ENCODE peak calls at places on chromosomes 3 and 15, in ten cellular contexts. One of them, this sample, is unnamed.

GRCh38 chr3:3013299-3013698 is 96.9 kb downstream of the IL5RA start:
- DNase-seq in stomach: no peak
- DNase-seq in fibroblast of lung: no peak
- DNase-seq in lower lobe of right lung: no peak
- DNase-seq in cardiac fibroblast: no peak
- DNase-seq in adrenal gland: no peak
- DNase-seq in pancreas: no peak
- DNase-seq in cardiac muscle cell: no peak
- DNase-seq in fibroblast of the aortic adventitia: no peak
- DNase-seq in Caco-2: no peak
- DNase-seq in this sample: no peak

GRCh38 chr3:133113526-133113925 is 75.3 kb downstream of the TMEM108 start:
- DNase-seq in stomach: no peak
- DNase-seq in fibroblast of lung: peak; percentile 68
- DNase-seq in lower lobe of right lung: no peak
- DNase-seq in cardiac fibroblast: peak; percentile 65
- DNase-seq in adrenal gland: peak; percentile 48
- DNase-seq in pancreas: no peak
- DNase-seq in cardiac muscle cell: no peak
- DNase-seq in fibroblast of the aortic adventitia: no peak
- DNase-seq in Caco-2: no peak
- DNase-seq in this sample: no peak

GRCh38 chr3:141240290-141241247 is 8.9 kb downstream of the PXYLP1 start:
- DNase-seq in stomach: no peak
- DNase-seq in fibroblast of lung: peak; percentile 66
- DNase-seq in lower lobe of right lung: no peak
- DNase-seq in cardiac fibroblast: peak; percentile 56
- DNase-seq in adrenal gland: no peak
- DNase-seq in pancreas: no peak
- DNase-seq in cardiac muscle cell: peak; percentile 59
- DNase-seq in fibroblast of the aortic adventitia: no peak
- DNase-seq in Caco-2: no peak
- DNase-seq in this sample: no peak

GRCh38 chr15:72124218-72124617 is 6.0 kb downstream of the SENP8 start:
- DNase-seq in stomach: no peak
- DNase-seq in fibroblast of lung: no peak
- DNase-seq in lower lobe of right lung: no peak
- DNase-seq in cardiac fibroblast: no peak
- DNase-seq in adrenal gland: no peak
- DNase-seq in pancreas: no peak
- DNase-seq in cardiac muscle cell: no peak
- DNase-seq in fibroblast of the aortic adventitia: no peak
- DNase-seq in Caco-2: no peak
- DNase-seq in this sample: no peak

GRCh38 chr3:127067116-127067910 is 84.4 kb downstream of the PLXNA1 start:
- DNase-seq in stomach: no peak
- DNase-seq in fibroblast of lung: no peak
- DNase-seq in lower lobe of right lung: no peak
- DNase-seq in cardiac fibroblast: no peak
- DNase-seq in adrenal gland: no peak
- DNase-seq in pancreas: no peak
- DNase-seq in cardiac muscle cell: no peak
- DNase-seq in fibroblast of the aortic adventitia: no peak
- DNase-seq in Caco-2: no peak
- DNase-seq in this sample: no peak

GRCh38 chr3:127822166-127822835 is at the start of gene MGLL:
- DNase-seq in stomach: peak; percentile 43
- DNase-seq in fibroblast of lung: peak; percentile 49
- DNase-seq in lower lobe of right lung: peak; percentile 68
- DNase-seq in cardiac fibroblast: peak; percentile 53
- DNase-seq in adrenal gland: peak; percentile 29
- DNase-seq in pancreas: no peak
- DNase-seq in cardiac muscle cell: peak; percentile 27
- DNase-seq in fibroblast of the aortic adventitia: peak; percentile 45
- DNase-seq in Caco-2: peak; percentile 47
- DNase-seq in this sample: no peak

GRCh38 chr15:100997442-100997841 is 78.3 kb downstream of the LRRK1 start:
- DNase-seq in stomach: no peak
- DNase-seq in fibroblast of lung: peak; percentile 18
- DNase-seq in lower lobe of right lung: no peak
- DNase-seq in cardiac fibroblast: no peak
- DNase-seq in adrenal gland: no peak
- DNase-seq in pancreas: no peak
- DNase-seq in cardiac muscle cell: no peak
- DNase-seq in fibroblast of the aortic adventitia: peak; percentile 14
- DNase-seq in Caco-2: no peak
- DNase-seq in this sample: no peak

GRCh38 chr3:52053307-52054304 is 2.8 kb downstream of the DUSP7 start:
- DNase-seq in stomach: no peak
- DNase-seq in fibroblast of lung: no peak
- DNase-seq in lower lobe of right lung: peak; percentile 57
- DNase-seq in cardiac fibroblast: peak; percentile 61
- DNase-seq in adrenal gland: no peak
- DNase-seq in pancreas: no peak
- DNase-seq in cardiac muscle cell: peak; percentile 36
- DNase-seq in fibroblast of the aortic adventitia: peak; percentile 39
- DNase-seq in Caco-2: no peak
- DNase-seq in this sample: no peak

DNA sequence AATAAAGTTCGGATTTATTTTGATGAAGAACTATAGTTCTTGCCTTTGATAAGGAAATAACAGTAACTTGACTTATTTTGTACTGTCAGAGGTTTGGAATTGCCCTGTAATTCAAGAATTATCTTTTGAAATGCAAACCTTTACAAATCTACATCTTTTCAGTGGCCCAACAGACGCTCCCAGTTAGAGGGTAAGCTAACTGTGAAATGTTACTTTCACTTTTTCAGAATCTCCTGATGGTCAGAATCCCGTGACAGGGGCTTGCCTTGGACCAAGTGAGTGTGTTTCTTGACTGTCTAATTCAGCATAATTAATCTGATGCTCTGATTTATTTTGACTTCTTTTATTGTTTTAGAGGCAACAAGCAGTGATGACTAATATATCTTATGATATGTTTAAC is 262.5 kb downstream of the PLOD2 start:
- DNase-seq in stomach: no peak
- DNase-seq in fibroblast of lung: peak; percentile 36
- DNase-seq in lower lobe of right lung: no peak
- DNase-seq in cardiac fibroblast: peak; percentile 9
- DNase-seq in adrenal gland: no peak
- DNase-seq in pancreas: no peak
- DNase-seq in cardiac muscle cell: peak; percentile 13
- DNase-seq in fibroblast of the aortic adventitia: peak; percentile 26
- DNase-seq in Caco-2: no peak
- DNase-seq in this sample: no peak
- H3K4me3 ChIP-seq in stomach: no peak overlapping the region
- H3K4me3 ChIP-seq in fibroblast of lung: peak overlapping the region; percentile 15
- H3K4me3 ChIP-seq in lower lobe of right lung: no peak overlapping the region
- H3K4me3 ChIP-seq in cardiac fibroblast: no peak overlapping the region
- H3K4me3 ChIP-seq in adrenal gland: no peak overlapping the region
- H3K4me3 ChIP-seq in pancreas: no peak overlapping the region
- H3K4me3 ChIP-seq in cardiac muscle cell: no peak overlapping the region
- H3K4me3 ChIP-seq in fibroblast of the aortic adventitia: peak overlapping the region; percentile 0
- H3K4me3 ChIP-seq in Caco-2: no peak overlapping the region
- H3K4me3 ChIP-seq in this sample: no peak overlapping the region

GRCh38 chr3:98999675-99000074 is 98.2 kb upstream of the DCBLD2 start:
- DNase-seq in stomach: no peak
- DNase-seq in fibroblast of lung: no peak
- DNase-seq in lower lobe of right lung: no peak
- DNase-seq in cardiac fibroblast: no peak
- DNase-seq in adrenal gland: no peak
- DNase-seq in pancreas: no peak
- DNase-seq in cardiac muscle cell: no peak
- DNase-seq in fibroblast of the aortic adventitia: no peak
- DNase-seq in Caco-2: no peak
- DNase-seq in this sample: no peak

GRCh38 chr3:98991393-98991792 is 89.9 kb upstream of the DCBLD2 start:
- DNase-seq in stomach: no peak
- DNase-seq in fibroblast of lung: no peak
- DNase-seq in lower lobe of right lung: no peak
- DNase-seq in cardiac fibroblast: peak; percentile 45
- DNase-seq in adrenal gland: no peak
- DNase-seq in pancreas: no peak
- DNase-seq in cardiac muscle cell: no peak
- DNase-seq in fibroblast of the aortic adventitia: no peak
- DNase-seq in Caco-2: no peak
- DNase-seq in this sample: no peak

GRCh38 chr3:98990657-98991056 is 89.2 kb upstream of the DCBLD2 start:
- DNase-seq in stomach: no peak
- DNase-seq in fibroblast of lung: no peak
- DNase-seq in lower lobe of right lung: no peak
- DNase-seq in cardiac fibroblast: no peak
- DNase-seq in adrenal gland: no peak
- DNase-seq in pancreas: no peak
- DNase-seq in cardiac muscle cell: no peak
- DNase-seq in fibroblast of the aortic adventitia: no peak
- DNase-seq in Caco-2: no peak
- DNase-seq in this sample: no peak

DNA sequence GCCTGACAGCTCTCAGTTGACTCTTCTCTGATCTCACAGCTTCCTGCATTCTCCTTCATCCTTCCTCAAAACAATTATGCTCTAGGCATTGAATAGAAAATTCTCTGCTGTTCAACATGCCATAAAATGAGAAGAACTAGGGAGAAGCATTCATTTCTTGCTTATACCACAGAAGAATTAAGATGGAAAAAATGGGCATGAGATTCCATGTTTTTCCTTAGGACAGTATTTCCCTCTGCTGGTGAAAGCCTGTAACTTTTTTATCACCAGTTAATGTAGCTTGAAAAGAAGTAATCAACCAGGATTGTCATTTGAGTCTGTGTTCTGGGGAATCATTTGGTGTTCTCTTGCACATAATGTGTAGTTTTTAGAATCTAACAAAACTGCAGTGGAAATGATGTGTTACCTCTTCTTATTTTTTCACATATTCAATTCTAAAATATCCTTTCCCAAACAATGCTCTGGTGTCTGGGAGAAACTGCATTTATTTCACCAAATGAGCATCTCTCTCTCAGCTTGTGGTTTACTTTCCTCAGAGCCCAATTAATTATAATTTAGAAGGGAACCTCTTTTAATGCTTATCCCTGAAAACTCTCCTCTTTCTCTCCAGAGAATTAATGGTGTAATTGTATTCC is 92.8 kb upstream of the DCBLD2 start:
- DNase-seq in stomach: no peak
- DNase-seq in fibroblast of lung: peak; percentile 67
- DNase-seq in lower lobe of right lung: no peak
- DNase-seq in cardiac fibroblast: peak; percentile 85
- DNase-seq in adrenal gland: no peak
- DNase-seq in pancreas: no peak
- DNase-seq in cardiac muscle cell: peak; percentile 82
- DNase-seq in fibroblast of the aortic adventitia: peak; percentile 86
- DNase-seq in Caco-2: no peak
- DNase-seq in this sample: peak; percentile 49
- TF ChIP-seq CTCF in stomach: peak; percentile 53
- TF ChIP-seq CTCF in fibroblast of lung: peak; percentile 46
- TF ChIP-seq CTCF in lower lobe of right lung: peak; percentile 64
- TF ChIP-seq CTCF in cardiac fibroblast: peak; percentile 64
- TF ChIP-seq CTCF in adrenal gland: peak; percentile 77
- TF ChIP-seq CTCF in pancreas: peak; percentile 49
- TF ChIP-seq CTCF in cardiac muscle cell: peak; percentile 68
- TF ChIP-seq CTCF in fibroblast of the aortic adventitia: peak; percentile 66
- TF ChIP-seq CTCF in Caco-2: peak; percentile 51
- TF ChIP-seq CTCF in this sample: peak; percentile 77

GRCh38 chr3:120497813-120498212 is 47.0 kb upstream of the FSTL1 start:
- DNase-seq in stomach: no peak
- DNase-seq in fibroblast of lung: peak; percentile 65
- DNase-seq in lower lobe of right lung: no peak
- DNase-seq in cardiac fibroblast: peak; percentile 55
- DNase-seq in adrenal gland: no peak
- DNase-seq in pancreas: no peak
- DNase-seq in cardiac muscle cell: no peak
- DNase-seq in fibroblast of the aortic adventitia: no peak
- DNase-seq in Caco-2: no peak
- DNase-seq in this sample: no peak

GRCh38 chr3:120495809-120496208 is 45.0 kb upstream of the FSTL1 start:
- DNase-seq in stomach: no peak
- DNase-seq in fibroblast of lung: no peak
- DNase-seq in lower lobe of right lung: no peak
- DNase-seq in cardiac fibroblast: peak; percentile 54
- DNase-seq in adrenal gland: no peak
- DNase-seq in pancreas: no peak
- DNase-seq in cardiac muscle cell: no peak
- DNase-seq in fibroblast of the aortic adventitia: no peak
- DNase-seq in Caco-2: no peak
- DNase-seq in this sample: no peak

GRCh38 chr3:120498947-120499346 is 48.2 kb upstream of the FSTL1 start:
- DNase-seq in stomach: no peak
- DNase-seq in fibroblast of lung: peak; percentile 99
- DNase-seq in lower lobe of right lung: no peak
- DNase-seq in cardiac fibroblast: peak; percentile 99
- DNase-seq in adrenal gland: peak; percentile 34
- DNase-seq in pancreas: no peak
- DNase-seq in cardiac muscle cell: peak; percentile 97
- DNase-seq in fibroblast of the aortic adventitia: peak; percentile 97
- DNase-seq in Caco-2: peak; percentile 37
- DNase-seq in this sample: peak; percentile 96

GRCh38 chr3:120497318-120497717 is 46.5 kb upstream of the FSTL1 start:
- DNase-seq in stomach: no peak
- DNase-seq in fibroblast of lung: peak; percentile 98
- DNase-seq in lower lobe of right lung: no peak
- DNase-seq in cardiac fibroblast: peak; percentile 99
- DNase-seq in adrenal gland: no peak
- DNase-seq in pancreas: no peak
- DNase-seq in cardiac muscle cell: peak; percentile 88
- DNase-seq in fibroblast of the aortic adventitia: peak; percentile 96
- DNase-seq in Caco-2: no peak
- DNase-seq in this sample: peak; percentile 78

DNA sequence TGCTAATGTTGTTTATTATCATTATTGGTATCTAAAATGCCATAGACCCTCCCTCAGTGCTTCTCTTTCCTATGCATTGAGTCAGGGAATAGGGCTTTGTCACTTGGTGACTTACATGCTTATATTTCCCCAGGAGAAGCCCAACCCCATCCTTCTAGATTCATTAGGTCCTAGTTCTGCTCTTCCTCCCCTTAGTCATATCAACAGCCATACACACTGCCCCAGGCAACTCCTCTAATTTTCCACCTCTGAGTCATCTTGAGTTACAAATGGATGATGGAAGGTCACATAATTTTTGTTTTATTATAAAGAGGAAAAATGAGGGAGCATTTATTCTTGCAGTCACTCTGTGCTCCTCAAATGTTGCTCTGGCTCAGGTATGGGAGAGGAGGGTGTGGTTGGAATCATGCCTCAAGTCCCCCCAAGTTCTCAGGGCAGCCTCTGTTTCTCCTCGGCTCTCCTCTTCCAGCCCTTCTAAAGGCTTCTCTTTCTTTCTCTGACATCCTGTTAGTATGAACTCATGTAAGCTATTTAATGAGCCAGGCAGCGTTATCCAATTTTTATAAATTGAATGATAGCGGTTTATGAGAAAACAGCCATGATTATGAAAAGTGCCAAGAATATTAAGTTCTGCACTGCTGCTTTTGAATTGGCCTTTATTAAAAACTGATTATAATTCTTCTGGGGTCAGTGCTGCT is 45.6 kb upstream of the FSTL1 start:
- DNase-seq in stomach: no peak
- DNase-seq in fibroblast of lung: peak; percentile 88
- DNase-seq in lower lobe of right lung: no peak
- DNase-seq in cardiac fibroblast: peak; percentile 90
- DNase-seq in adrenal gland: no peak
- DNase-seq in pancreas: no peak
- DNase-seq in cardiac muscle cell: peak; percentile 59
- DNase-seq in fibroblast of the aortic adventitia: peak; percentile 77
- DNase-seq in Caco-2: no peak
- DNase-seq in this sample: no peak
- H3K4me3 ChIP-seq in stomach: no peak overlapping the region
- H3K4me3 ChIP-seq in fibroblast of lung: no peak overlapping the region
- H3K4me3 ChIP-seq in lower lobe of right lung: no peak overlapping the region
- H3K4me3 ChIP-seq in cardiac fibroblast: no peak overlapping the region
- H3K4me3 ChIP-seq in adrenal gland: no peak overlapping the region
- H3K4me3 ChIP-seq in pancreas: no peak overlapping the region
- H3K4me3 ChIP-seq in cardiac muscle cell: no peak overlapping the region
- H3K4me3 ChIP-seq in fibroblast of the aortic adventitia: no peak overlapping the region
- H3K4me3 ChIP-seq in Caco-2: no peak overlapping the region
- H3K4me3 ChIP-seq in this sample: no peak overlapping the region

DNA sequence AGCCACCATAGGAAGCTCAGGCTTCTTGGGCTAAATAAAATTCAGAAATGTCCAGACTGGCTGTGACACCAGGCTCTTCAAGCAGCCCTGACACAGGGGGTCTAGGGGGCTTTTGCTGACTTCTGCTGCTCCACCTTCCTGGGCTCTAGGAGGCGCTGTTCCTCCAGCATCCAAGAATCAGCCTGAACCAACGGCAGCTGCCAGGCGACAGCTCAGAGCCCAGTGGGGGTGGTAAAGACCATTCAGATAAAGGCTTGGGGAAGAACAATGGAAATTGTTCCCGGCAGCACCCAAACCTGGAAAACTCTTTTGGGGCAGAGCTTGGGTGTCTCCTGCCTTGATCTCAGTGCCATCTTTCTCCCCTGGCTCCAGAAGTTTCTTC is 21.6 kb upstream of the PSTPIP1 start:
- DNase-seq in stomach: no peak
- DNase-seq in fibroblast of lung: peak; percentile 16
- DNase-seq in lower lobe of right lung: peak; percentile 60
- DNase-seq in cardiac fibroblast: peak; percentile 69
- DNase-seq in adrenal gland: no peak
- DNase-seq in pancreas: no peak
- DNase-seq in cardiac muscle cell: peak; percentile 72
- DNase-seq in fibroblast of the aortic adventitia: peak; percentile 60
- DNase-seq in Caco-2: no peak
- DNase-seq in this sample: no peak
- TF ChIP-seq CTCF in stomach: peak; percentile 19
- TF ChIP-seq CTCF in fibroblast of lung: peak; percentile 36
- TF ChIP-seq CTCF in lower lobe of right lung: peak; percentile 52
- TF ChIP-seq CTCF in cardiac fibroblast: peak; percentile 79
- TF ChIP-seq CTCF in adrenal gland: no peak
- TF ChIP-seq CTCF in pancreas: no peak
- TF ChIP-seq CTCF in cardiac muscle cell: peak; percentile 78
- TF ChIP-seq CTCF in fibroblast of the aortic adventitia: peak; percentile 58
- TF ChIP-seq CTCF in Caco-2: peak; percentile 28
- TF ChIP-seq CTCF in this sample: peak; percentile 51